ENCODE peak calls at places on chromosomes 5 and 9, in five cellular contexts. E is NCI-H2081, D is HT1080, V is KBM-7, F is T-cell. N is an unnamed sample.

GRCh38 chr5:178430187-178431062 is 159.8 kb downstream of the COL23A1 start:
- DNase-seq in F (no peak), D (no peak), E (no peak), V (no peak), N (no peak)

GRCh38 chr9:134682651-134683364 is 41.2 kb downstream of the COL5A1 start:
- DNase-seq in E (no peak), D (no peak), V (no peak), F (no peak), N (no peak)

GRCh38 chr5:142717582-142718215 is 31.8 kb upstream of the FGF1 start:
- DNase-seq in E (peak; percentile 34), D (peak; percentile 66), V (peak; percentile 38), F (no peak), N (peak; percentile 9)

GRCh38 chr5:176796970-176797369 is 13.4 kb upstream of the UNC5A start:
- DNase-seq in E (no peak), V (no peak), F (no peak), D (no peak), N (no peak)

GRCh38 chr9:96020822-96021615 is 145.5 kb downstream of the ERCC6L2 start:
- DNase-seq in V (peak; percentile 32), D (no peak), F (peak; percentile 41), E (peak; percentile 36), N (no peak)

GRCh38 chr5:149037819-149038218 is 25.0 kb downstream of the SH3TC2 start:
- DNase-seq in V (peak; percentile 81), D (peak; percentile 97), F (no peak), E (no peak), N (no peak)

GRCh38 chr9:18909140-18910018 is 123.6 kb downstream of the SAXO1 start:
- DNase-seq in E (no peak), V (no peak), D (no peak), F (no peak), N (no peak)

GRCh38 chr9:124334568-124335319 is 77.0 kb downstream of the NEK6 start:
- DNase-seq in E (no peak), V (no peak), F (no peak), D (no peak), N (no peak)

GRCh38 chr5:176656467-176656990 is 9.2 kb downstream of the TSPAN17 start:
- DNase-seq in V (no peak), D (no peak), E (no peak), F (no peak), N (no peak)

GRCh38 chr5:135559342-135559741 is 19.4 kb downstream of the CXCL14 start:
- DNase-seq in E (no peak), F (no peak), D (peak; percentile 42), V (peak; percentile 16), N (no peak)

GRCh38 chr9:128419061-128419925 is 1.4 kb upstream of the CERCAM start:
- DNase-seq in F (no peak), V (no peak), E (peak; percentile 21), D (no peak), N (peak; percentile 13)

GRCh38 chr5:97629281-97629680 is 446.2 kb upstream of the RIOK2 start:
- DNase-seq in D (peak; percentile 69), V (no peak), E (peak; percentile 1), F (no peak), N (peak; percentile 0)

GRCh38 chr9:131169567-131169966 is 44.2 kb downstream of the NUP214 start:
- DNase-seq in E (no peak), D (no peak), F (no peak), V (no peak), N (no peak)

GRCh38 chr9:87184956-87185642 is 237.8 kb upstream of the GAS1 start:
- DNase-seq in D (peak; percentile 48), V (no peak), F (no peak), E (no peak), N (no peak)

GRCh38 chr5:42641321-42642005 is 115.2 kb upstream of the CCDC152 start:
- DNase-seq in F (no peak), E (no peak), D (peak; percentile 62), V (no peak), N (no peak)

GRCh38 chr9:80094176-80094771 is 522.5 kb downstream of the TLE4 start:
- DNase-seq in V (no peak), F (no peak), E (no peak), D (no peak), N (no peak)

GRCh38 chr5:36719266-36719665 is 112.9 kb downstream of the SLC1A3 start:
- DNase-seq in F (no peak), E (no peak), D (no peak), V (no peak), N (no peak)

GRCh38 chr9:128628471-128629048 is 28.1 kb downstream of the DYNC2I2 start:
- DNase-seq in V (no peak), F (no peak), E (no peak), D (no peak), N (peak; percentile 28)

GRCh38 chr5:39955156-39955555 is 530.4 kb upstream of the DAB2 start:
- DNase-seq in D (no peak), E (no peak), F (no peak), V (no peak), N (no peak)